ENCODE peak calls at places on chromosomes 7 and 10, in nine cellular contexts. L is adrenal gland; T is MCF 10A; M is left ventricle myocardium superior; Y is T1000; R is stimulated activated naive CD8-positive, alpha-beta T cell treated with anti-CD3 and anti-CD28 coated beads, Interleukin-15, Interleukin-2, amounts not matched to agents 100 U/mL and 50 U/mL, for 24 hours; W is upper lobe of right lung; U is brain microvascular endothelial cell; N is stimulated activated CD4-positive, alpha-beta T cell treated with anti-CD3 and anti-CD28 coated beads, Interleukin-1b, Interleukin-23, amount 100 ng/mL, for 24 hours. O is an unnamed sample.

GRCh38 chr10:30055094-30055701 is 4.2 kb downstream of the JCAD start:
- DNase-seq in L (no peak), T (no peak), M (no peak), Y (no peak), R (no peak), W (no peak), U (no peak), N (no peak), O (no peak)

GRCh38 chr7:131547589-131547988 is 8.8 kb downstream of the PODXL start:
- DNase-seq in L (no peak), T (no peak), M (no peak), Y (no peak), R (no peak), W (no peak), U (no peak), N (no peak), O (no peak)

GRCh38 chr7:22339725-22340390 is 17.1 kb downstream of the RAPGEF5 start:
- DNase-seq in L (no peak), T (no peak), M (no peak), Y (no peak), R (no peak), W (no peak), U (no peak), N (no peak), O (no peak)

GRCh38 chr10:32232378-32232777 is 114.6 kb downstream of the EPC1 start:
- DNase-seq in L (no peak), T (no peak), M (no peak), Y (no peak), R (no peak), W (no peak), U (no peak), N (no peak), O (no peak)

GRCh38 chr7:19146699-19147098 is 1.5 kb upstream of the FERD3L start:
- DNase-seq in L (no peak), T (peak; percentile 53), M (no peak), Y (no peak), R (no peak), W (no peak), U (no peak), N (no peak), O (no peak)

GRCh38 chr10:30437039-30437781 is 3.2 kb downstream of the MAP3K8 start:
- DNase-seq in L (no peak), T (no peak), M (no peak), Y (no peak), R (no peak), W (no peak), U (peak; percentile 69), N (no peak), O (no peak)

GRCh38 chr7:1364068-1364905 is 95.0 kb downstream of the MICALL2 start:
- DNase-seq in L (no peak), T (no peak), M (peak; percentile 15), Y (no peak), R (no peak), W (no peak), U (no peak), N (no peak), O (no peak)

GRCh38 chr10:21702633-21703111 is 168.6 kb downstream of the MLLT10 start:
- DNase-seq in L (no peak), T (no peak), M (no peak), Y (no peak), R (no peak), W (no peak), U (no peak), N (no peak), O (no peak)

GRCh38 chr10:67622984-67623383 is 73.0 kb downstream of the CTNNA3 start:
- DNase-seq in L (no peak), T (no peak), M (no peak), Y (no peak), R (no peak), W (no peak), U (no peak), N (no peak), O (no peak)

GRCh38 chr10:78685466-78686163 is 383.2 kb upstream of the ZMIZ1 start:
- DNase-seq in L (no peak), T (peak; percentile 39), M (no peak), Y (no peak), R (no peak), W (no peak), U (peak; percentile 11), N (no peak), O (no peak)

GRCh38 chr10:6751363-6751762 is 171.3 kb upstream of the PRKCQ start:
- DNase-seq in L (no peak), T (no peak), M (no peak), Y (peak; percentile 21), R (no peak), W (no peak), U (no peak), N (no peak), O (no peak)

GRCh38 chr7:27107391-27107900 is 5.0 kb upstream of the HOXA2 start:
- DNase-seq in L (no peak), T (peak; percentile 49), M (no peak), Y (no peak), R (no peak), W (no peak), U (no peak), N (no peak), O (no peak)

GRCh38 chr7:22782616-22783232 is 39.9 kb downstream of the TOMM7 start:
- DNase-seq in L (peak; percentile 84), T (peak; percentile 71), M (peak; percentile 76), Y (peak; percentile 11), R (peak; percentile 84), W (peak; percentile 81), U (peak; percentile 61), N (peak; percentile 60), O (peak; percentile 78)

GRCh38 chr7:120327054-120327453 is 54.1 kb downstream of the KCND2 start:
- DNase-seq in L (no peak), T (no peak), M (no peak), Y (no peak), R (no peak), W (no peak), U (no peak), N (no peak), O (no peak)

GRCh38 chr7:114130860-114131259 is 212.1 kb upstream of the PPP1R3A start:
- DNase-seq in L (no peak), T (no peak), M (no peak), Y (no peak), R (no peak), W (no peak), U (no peak), N (no peak), O (no peak)

GRCh38 chr7:13901577-13901976 is 87.9 kb downstream of the ETV1 start:
- DNase-seq in L (no peak), T (no peak), M (no peak), Y (no peak), R (no peak), W (no peak), U (no peak), N (no peak), O (no peak)

O was measured in lower lobe of right lung.